ENCODE peak calls at places on chromosomes 5 and 9, in eight cellular contexts. U is CD8-positive, alpha-beta T cell; V is nephron progenitor cell; D is heart left ventricle; Z is fibroblast of pulmonary artery; K is GM10248; R is breast epithelium; T is fibroblast of mammary gland. F is an unnamed sample.

GRCh38 chr5:178460598-178461425 is 129.4 kb downstream of the COL23A1 start:
- DNase-seq in U (peak), V (peak), D (peak), Z (peak), K (peak), R (peak), T (peak), F (peak)

GRCh38 chr9:20300430-20301115 is 321.7 kb downstream of the MLLT3 start:
- DNase-seq in U (no peak), V (no peak), D (no peak), Z (no peak), K (no peak), R (no peak), T (peak), F (no peak)

GRCh38 chr5:154202379-154203260 is 12.1 kb downstream of the GALNT10 start:
- DNase-seq in U (no peak), V (no peak), D (no peak), Z (no peak), K (peak), R (no peak), T (no peak), F (no peak)

GRCh38 chr9:127705577-127706215 is 1.1 kb upstream of the CFAP157 start:
- DNase-seq in U (no peak), V (no peak), D (no peak), Z (no peak), K (no peak), R (no peak), T (no peak), F (no peak)

GRCh38 chr5:172172912-172173591 is 15.0 kb downstream of the STK10 start:
- DNase-seq in U (no peak), V (no peak), D (peak), Z (no peak), K (no peak), R (no peak), T (no peak), F (no peak)

GRCh38 chr5:626850-627249 is 14.7 kb downstream of the CEP72 start:
- DNase-seq in U (no peak), V (no peak), D (no peak), Z (no peak), K (no peak), R (no peak), T (peak), F (no peak)

GRCh38 chr9:36484124-36484523 is 84.1 kb upstream of the RNF38 start:
- DNase-seq in U (no peak), V (no peak), D (no peak), Z (no peak), K (no peak), R (no peak), T (no peak), F (no peak)

GRCh38 chr5:159732220-159732619 is 184.1 kb upstream of the ADRA1B start:
- DNase-seq in U (no peak), V (no peak), D (no peak), Z (no peak), K (no peak), R (no peak), T (no peak), F (no peak)

GRCh38 chr9:137988051-137988450 is 110.5 kb downstream of the CACNA1B start:
- DNase-seq in U (no peak), V (no peak), D (no peak), Z (no peak), K (no peak), R (no peak), T (no peak), F (no peak)

GRCh38 chr5:99019254-99019653 is 90.4 kb upstream of the CHD1 start:
- DNase-seq in U (no peak), V (no peak), D (no peak), Z (peak), K (no peak), R (no peak), T (peak), F (no peak)

GRCh38 chr5:172748341-172748843 is 22.6 kb downstream of the DUSP1 start:
- DNase-seq in U (no peak), V (no peak), D (peak), Z (peak), K (no peak), R (no peak), T (no peak), F (no peak)

GRCh38 chr9:106887066-106887465 is 24.1 kb downstream of the ZNF462 start:
- DNase-seq in U (no peak), V (no peak), D (no peak), Z (peak), K (no peak), R (no peak), T (no peak), F (no peak)

GRCh38 chr9:17750285-17750684 is 171.4 kb downstream of the SH3GL2 start:
- DNase-seq in U (no peak), V (no peak), D (no peak), Z (no peak), K (no peak), R (no peak), T (no peak), F (no peak)

GRCh38 chr9:127336708-127337352 is 60.1 kb upstream of the SLC2A8 start:
- DNase-seq in U (no peak), V (no peak), D (peak), Z (peak), K (no peak), R (peak), T (peak), F (no peak)

GRCh38 chr5:130514984-130515690 is 610.9 kb downstream of the CHSY3 start:
- DNase-seq in U (no peak), V (no peak), D (no peak), Z (peak), K (no peak), R (no peak), T (peak), F (no peak)

GRCh38 chr9:70076678-70077077 is 33.0 kb downstream of the MAMDC2 start:
- DNase-seq in U (no peak), V (no peak), D (no peak), Z (no peak), K (no peak), R (no peak), T (no peak), F (no peak)

GRCh38 chr9:138045541-138046490 is 168.2 kb downstream of the CACNA1B start:
- DNase-seq in U (no peak), V (no peak), D (no peak), Z (no peak), K (no peak), R (peak), T (no peak), F (no peak)

GRCh38 chr5:16140417-16140816 is 39.2 kb downstream of the MARCHF11 start:
- DNase-seq in U (no peak), V (no peak), D (no peak), Z (no peak), K (no peak), R (no peak), T (no peak), F (no peak)

GRCh38 chr5:83653669-83654068 is 67.0 kb downstream of the HAPLN1 start:
- DNase-seq in U (no peak), V (no peak), D (no peak), Z (no peak), K (peak), R (no peak), T (no peak), F (no peak)

GRCh38 chr9:127136880-127137639 is 14.6 kb upstream of the ANGPTL2 start:
- DNase-seq in U (no peak), V (no peak), D (peak), Z (no peak), K (no peak), R (no peak), T (no peak), F (no peak)

GRCh38 chr5:172144931-172145869 is 42.8 kb downstream of the STK10 start:
- DNase-seq in U (no peak), V (no peak), D (no peak), Z (no peak), K (no peak), R (no peak), T (no peak), F (no peak)

GRCh38 chr5:173144200-173145176 is at the start of gene BNIP1:
- DNase-seq in U (peak), V (peak), D (peak), Z (peak), K (peak), R (peak), T (peak), F (peak)

DNA sequence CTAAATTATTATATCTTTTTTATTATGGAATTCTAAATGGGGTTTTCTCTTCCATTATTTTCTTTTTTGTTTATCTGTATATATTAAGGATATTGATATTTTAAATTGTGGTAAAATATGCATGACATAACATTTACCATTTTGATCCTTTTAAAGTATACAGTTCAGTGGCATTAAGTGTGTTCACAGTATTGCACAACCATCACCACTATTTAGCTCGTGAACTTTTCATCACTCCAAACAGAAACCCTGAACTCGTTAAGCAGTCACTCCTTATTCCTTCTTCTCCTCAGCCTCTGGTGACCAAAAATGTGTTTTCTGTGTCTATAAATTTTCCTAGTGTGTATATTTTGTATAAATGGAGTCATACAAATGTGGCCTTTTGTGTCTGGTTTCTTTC is 188.2 kb downstream of the CCDC171 start:
- DNase-seq in U (no peak), V (no peak), D (no peak), Z (no peak), K (no peak), R (no peak), T (no peak), F (no peak)
- TF ChIP-seq CTCF in U (no peak), V (no peak), D (no peak), Z (no peak), K (no peak), R (no peak), T (no peak), F (no peak)

DNA sequence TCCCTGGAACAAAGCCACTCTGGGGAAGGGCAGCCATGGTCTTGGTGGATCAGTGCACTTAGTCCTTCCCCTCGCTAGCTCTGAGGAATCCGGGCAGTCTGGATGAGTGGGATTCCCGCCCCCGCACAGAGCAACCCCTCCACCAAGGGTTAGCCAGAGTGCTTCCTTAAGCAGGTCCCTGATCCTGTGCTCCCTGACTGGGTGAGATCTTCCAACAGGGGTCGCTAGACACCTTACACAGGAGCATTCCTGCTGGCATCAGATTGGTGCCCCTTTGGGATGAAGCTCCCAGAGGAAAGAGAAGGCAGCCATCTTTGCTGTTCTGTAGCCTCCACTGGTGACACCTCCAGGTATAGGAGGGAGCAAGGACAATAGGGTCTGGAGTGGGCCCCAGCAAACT is 228.8 kb downstream of the AP3B1 start:
- DNase-seq in U (no peak), V (no peak), D (no peak), Z (no peak), K (no peak), R (no peak), T (peak), F (peak)
- TF ChIP-seq CTCF in U (no peak), V (no peak), D (no peak), Z (no peak), K (peak), R (no peak), T (peak), F (peak)

GRCh38 chr5:74216012-74216411 is 424.5 kb downstream of the ENC1 start:
- DNase-seq in U (no peak), V (no peak), D (no peak), Z (no peak), K (no peak), R (no peak), T (no peak), F (no peak)

GRCh38 chr5:74206571-74207550 is 433.7 kb downstream of the ENC1 start:
- DNase-seq in U (no peak), V (no peak), D (peak), Z (peak), K (no peak), R (no peak), T (peak), F (no peak)

GRCh38 chr5:74209566-74209965 is 431.0 kb downstream of the ENC1 start:
- DNase-seq in U (no peak), V (no peak), D (no peak), Z (no peak), K (no peak), R (no peak), T (no peak), F (no peak)

DNA sequence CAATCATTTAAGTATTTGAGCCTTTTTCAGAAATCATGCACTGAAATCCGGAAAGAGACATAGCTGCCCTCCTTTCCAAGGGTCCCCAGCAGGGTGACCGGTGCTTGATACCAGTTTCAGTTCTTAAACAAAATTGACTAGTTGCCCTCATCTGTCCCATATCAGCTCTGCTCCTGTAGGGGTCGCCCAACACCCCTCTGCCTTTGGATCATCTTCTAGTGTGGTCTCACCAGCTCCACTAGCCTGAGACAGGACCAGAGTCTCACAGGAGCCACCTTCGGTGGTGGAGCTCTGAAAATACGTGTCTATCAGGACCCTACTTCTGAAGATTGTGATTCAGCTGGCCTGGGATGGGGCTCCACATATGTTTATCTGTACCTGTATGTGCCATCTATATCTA is 428.2 kb downstream of the ENC1 start:
- DNase-seq in U (no peak), V (peak), D (no peak), Z (peak), K (peak), R (no peak), T (peak), F (peak)
- TF ChIP-seq CTCF in U (no peak), V (peak), D (peak), Z (peak), K (no peak), R (no peak), T (peak), F (peak)

GRCh38 chr5:53871772-53872171 is 311.3 kb downstream of the NDUFS4 start:
- DNase-seq in U (no peak), V (no peak), D (no peak), Z (no peak), K (no peak), R (no peak), T (no peak), F (no peak)

GRCh38 chr5:53871050-53871449 is 310.6 kb downstream of the NDUFS4 start:
- DNase-seq in U (no peak), V (no peak), D (no peak), Z (peak), K (no peak), R (no peak), T (no peak), F (no peak)

GRCh38 chr5:53878015-53878414 is 317.6 kb downstream of the NDUFS4 start:
- DNase-seq in U (no peak), V (no peak), D (no peak), Z (no peak), K (no peak), R (no peak), T (no peak), F (no peak)

GRCh38 chr5:53877243-53877642 is 316.8 kb downstream of the NDUFS4 start:
- DNase-seq in U (no peak), V (no peak), D (no peak), Z (peak), K (no peak), R (no peak), T (peak), F (no peak)

DNA sequence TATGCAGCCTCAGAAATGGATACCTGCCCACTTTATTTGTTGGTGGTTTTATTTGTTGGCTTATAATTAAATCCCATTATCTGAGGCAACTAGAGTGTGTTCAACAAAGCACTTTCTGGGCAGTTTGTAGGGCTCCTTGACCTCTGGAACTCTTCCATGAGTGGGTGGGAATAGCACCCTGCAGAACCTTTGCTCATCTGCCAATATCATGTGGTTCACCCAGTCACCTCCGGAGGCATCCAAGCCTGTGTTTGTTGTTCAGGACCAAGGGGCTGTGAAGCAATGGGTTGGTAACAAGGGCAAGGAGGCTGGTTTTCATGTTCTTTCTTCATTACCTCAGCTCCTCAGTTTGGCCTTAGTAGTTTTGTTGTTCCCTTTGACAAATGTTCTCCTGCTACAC is 314.0 kb downstream of the NDUFS4 start:
- DNase-seq in U (no peak), V (no peak), D (no peak), Z (peak), K (no peak), R (no peak), T (peak), F (peak)
- TF ChIP-seq CTCF in U (no peak), V (no peak), D (no peak), Z (peak), K (no peak), R (no peak), T (peak), F (no peak)

DNA sequence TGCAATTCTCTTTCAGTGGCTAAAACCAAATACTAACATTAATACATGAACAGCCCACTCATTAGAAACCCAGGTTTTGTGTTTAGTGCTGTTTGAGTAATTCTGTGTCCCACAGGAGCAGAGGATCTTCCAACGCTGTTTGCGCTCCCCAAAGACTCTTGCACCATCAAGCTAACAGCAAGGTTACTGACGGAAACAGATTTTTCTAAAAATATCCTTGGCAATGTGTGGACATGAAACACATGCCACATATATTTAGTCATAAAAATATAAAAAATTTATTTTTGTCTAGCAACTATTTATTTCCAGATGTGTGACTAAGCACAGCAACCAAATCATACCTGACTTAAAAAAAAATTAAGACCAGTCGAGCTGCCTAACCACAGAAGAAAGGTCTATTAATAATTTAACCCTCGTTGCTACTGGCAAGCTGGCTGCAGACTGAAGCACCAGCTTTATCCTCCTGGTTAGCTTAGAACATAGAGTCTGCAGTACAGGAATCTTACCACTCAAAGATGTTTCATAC is 272.7 kb downstream of the EPB41L4A start:
- DNase-seq in U (no peak), V (no peak), D (peak), Z (peak), K (peak), R (no peak), T (peak), F (no peak)
- TF ChIP-seq CTCF in U (no peak), V (no peak), D (no peak), Z (peak), K (no peak), R (no peak), T (no peak), F (no peak)

GRCh38 chr5:140835622-140836510 is 1.8 kb downstream of the PCDHA7 start:
- DNase-seq in U (no peak), V (no peak), D (no peak), Z (no peak), K (no peak), R (no peak), T (no peak), F (no peak)

GRCh38 chr5:140842798-140843733 is 2.1 kb downstream of the PCDHA8 start:
- DNase-seq in U (no peak), V (no peak), D (no peak), Z (no peak), K (no peak), R (no peak), T (no peak), F (no peak)

DNA sequence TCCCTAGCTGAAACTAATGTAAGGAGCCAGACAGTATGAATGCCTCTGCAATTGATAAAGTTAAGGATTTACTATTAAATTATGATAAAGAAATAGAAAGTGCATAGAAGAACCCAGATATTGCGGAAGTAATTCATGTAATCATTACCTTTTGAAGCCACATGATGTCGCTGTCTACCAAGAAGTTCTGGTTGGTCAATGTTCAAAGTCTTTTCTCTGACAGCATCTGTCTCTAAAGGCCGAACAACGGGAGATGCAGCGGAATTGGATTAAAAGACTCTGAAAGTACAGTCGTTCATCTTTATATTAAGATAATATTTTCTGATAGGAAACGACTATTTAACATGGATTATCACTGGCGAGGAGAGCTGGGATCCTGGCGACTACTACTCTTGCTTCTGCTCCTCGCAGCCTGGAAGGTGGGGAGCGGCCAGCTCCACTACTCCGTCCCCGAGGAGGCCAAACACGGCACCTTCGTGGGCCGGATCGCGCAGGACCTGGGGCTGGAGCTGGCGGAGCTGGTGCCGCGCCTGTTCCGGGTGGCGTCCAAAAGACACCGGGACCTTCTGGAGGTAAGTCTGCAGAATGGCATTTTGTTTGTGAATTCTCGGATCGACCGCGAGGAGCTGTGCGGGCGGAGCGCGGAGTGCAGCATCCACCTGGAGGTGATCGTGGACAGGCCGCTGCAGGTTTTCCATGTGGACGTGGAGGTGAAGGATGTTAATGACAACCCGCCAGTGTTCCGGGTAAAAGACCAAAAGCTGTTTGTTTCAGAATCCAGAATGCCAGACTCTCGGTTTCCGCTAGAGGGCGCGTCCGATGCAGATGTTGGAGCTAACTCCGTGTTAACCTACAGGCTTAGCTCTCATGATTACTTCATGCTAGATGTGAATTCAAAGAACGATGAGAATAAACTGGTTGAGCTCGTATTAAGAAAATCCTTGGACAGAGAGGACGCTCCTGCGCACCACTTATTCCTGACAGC is at the start of gene PCDHA8:
- DNase-seq in U (no peak), V (no peak), D (no peak), Z (no peak), K (no peak), R (no peak), T (no peak), F (peak)
- TF ChIP-seq CTCF in U (no peak), V (no peak), D (no peak), Z (peak), K (no peak), R (no peak), T (peak), F (peak)

GRCh38 chr9:123225374-123225813 is 43.0 kb downstream of the STRBP start:
- DNase-seq in U (peak), V (no peak), D (no peak), Z (peak), K (peak), R (no peak), T (peak), F (peak)
- TF ChIP-seq CTCF in U (peak), V (peak), D (peak), Z (peak), K (peak), R (peak), T (peak), F (peak)

GRCh38 chr9:120947222-120947621 is 20.6 kb upstream of the TRAF1 start:
- DNase-seq in U (no peak), V (no peak), D (no peak), Z (no peak), K (no peak), R (no peak), T (no peak), F (no peak)
- TF ChIP-seq CTCF in U (no peak), V (no peak), D (no peak), Z (no peak), K (no peak), R (no peak), T (no peak), F (no peak)